ENCODE peak calls at places on chromosomes 5 and 9, in four cellular contexts. One of them, this sample, is unnamed.

GRCh38 chr5:115096034-115096769 is 73.5 kb downstream of the TRIM36 start:
- DNase-seq in osteocyte: no peak
- DNase-seq in left ventricle myocardium inferior: no peak
- DNase-seq in HFF-Myc: no peak
- DNase-seq in this sample: no peak

GRCh38 chr5:176176231-176176630 is 62.0 kb upstream of the SIMC1 start:
- DNase-seq in osteocyte: no peak
- DNase-seq in left ventricle myocardium inferior: no peak
- DNase-seq in HFF-Myc: no peak
- DNase-seq in this sample: no peak

GRCh38 chr9:79489241-79490000 is 82.3 kb upstream of the TLE4 start:
- DNase-seq in osteocyte: no peak
- DNase-seq in left ventricle myocardium inferior: no peak
- DNase-seq in HFF-Myc: no peak
- DNase-seq in this sample: peak; percentile 36

GRCh38 chr9:111016046-111017026 is 21.9 kb downstream of the LPAR1 start:
- DNase-seq in osteocyte: no peak
- DNase-seq in left ventricle myocardium inferior: no peak
- DNase-seq in HFF-Myc: no peak
- DNase-seq in this sample: peak; percentile 49

GRCh38 chr5:126884269-126884819 is 107.4 kb downstream of the LMNB1 start:
- DNase-seq in osteocyte: no peak
- DNase-seq in left ventricle myocardium inferior: no peak
- DNase-seq in HFF-Myc: peak; percentile 50
- DNase-seq in this sample: peak; percentile 78

GRCh38 chr5:161086456-161086855 is 234.4 kb upstream of the ATP10B start:
- DNase-seq in osteocyte: no peak
- DNase-seq in left ventricle myocardium inferior: no peak
- DNase-seq in HFF-Myc: no peak
- DNase-seq in this sample: peak; percentile 74

GRCh38 chr5:81922790-81923398 is 48.9 kb upstream of the ATG10 start:
- DNase-seq in osteocyte: no peak
- DNase-seq in left ventricle myocardium inferior: no peak
- DNase-seq in HFF-Myc: no peak
- DNase-seq in this sample: no peak

GRCh38 chr5:4640793-4641192 is 499.3 kb upstream of the ADAMTS16 start:
- DNase-seq in osteocyte: no peak
- DNase-seq in left ventricle myocardium inferior: no peak
- DNase-seq in HFF-Myc: no peak
- DNase-seq in this sample: peak; percentile 9

GRCh38 chr5:170541146-170541769 is 37.4 kb downstream of the KCNIP1 start:
- DNase-seq in osteocyte: no peak
- DNase-seq in left ventricle myocardium inferior: no peak
- DNase-seq in HFF-Myc: no peak
- DNase-seq in this sample: no peak

GRCh38 chr9:127202461-127203139 is 62.0 kb upstream of the GARNL3 start:
- DNase-seq in osteocyte: no peak
- DNase-seq in left ventricle myocardium inferior: peak; percentile 12
- DNase-seq in HFF-Myc: no peak
- DNase-seq in this sample: peak; percentile 59

GRCh38 chr5:15600035-15600434 is 100.1 kb downstream of the FBXL7 start:
- DNase-seq in osteocyte: no peak
- DNase-seq in left ventricle myocardium inferior: no peak
- DNase-seq in HFF-Myc: no peak
- DNase-seq in this sample: no peak

GRCh38 chr5:52840286-52841050 is 52.8 kb downstream of the ITGA1 start:
- DNase-seq in osteocyte: peak; percentile 89
- DNase-seq in left ventricle myocardium inferior: no peak
- DNase-seq in HFF-Myc: no peak
- DNase-seq in this sample: peak; percentile 73

GRCh38 chr9:133569891-133570651 is 35.6 kb downstream of the ADAMTSL2 start:
- DNase-seq in osteocyte: no peak
- DNase-seq in left ventricle myocardium inferior: no peak
- DNase-seq in HFF-Myc: no peak
- DNase-seq in this sample: no peak

GRCh38 chr9:34380034-34380510 is 3.4 kb upstream of the MYORG start:
- DNase-seq in osteocyte: peak; percentile 76
- DNase-seq in left ventricle myocardium inferior: no peak
- DNase-seq in HFF-Myc: no peak
- DNase-seq in this sample: no peak

GRCh38 chr9:75455444-75455921 is 367.2 kb downstream of the OSTF1 start:
- DNase-seq in osteocyte: no peak
- DNase-seq in left ventricle myocardium inferior: no peak
- DNase-seq in HFF-Myc: no peak
- DNase-seq in this sample: peak; percentile 17

GRCh38 chr5:64384761-64385160 is 121.1 kb upstream of the RGS7BP start:
- DNase-seq in osteocyte: no peak
- DNase-seq in left ventricle myocardium inferior: no peak
- DNase-seq in HFF-Myc: no peak
- DNase-seq in this sample: no peak

GRCh38 chr5:134878403-134878802 is 4.2 kb downstream of the TXNDC15 start:
- DNase-seq in osteocyte: peak; percentile 46
- DNase-seq in left ventricle myocardium inferior: no peak
- DNase-seq in HFF-Myc: no peak
- DNase-seq in this sample: no peak

GRCh38 chr9:70255521-70255920 is 3.3 kb upstream of the SMC5 start:
- DNase-seq in osteocyte: no peak
- DNase-seq in left ventricle myocardium inferior: no peak
- DNase-seq in HFF-Myc: no peak
- DNase-seq in this sample: no peak

GRCh38 chr9:5552301-5552700 is 42.0 kb downstream of the PDCD1LG2 start:
- DNase-seq in osteocyte: no peak
- DNase-seq in left ventricle myocardium inferior: no peak
- DNase-seq in HFF-Myc: no peak
- DNase-seq in this sample: no peak

GRCh38 chr5:149210229-149210628 is 61.4 kb upstream of the AFAP1L1 start:
- DNase-seq in osteocyte: no peak
- DNase-seq in left ventricle myocardium inferior: no peak
- DNase-seq in HFF-Myc: no peak
- DNase-seq in this sample: no peak
- TF ChIP-seq CTCF in osteocyte: no peak
- TF ChIP-seq CTCF in left ventricle myocardium inferior: no peak
- TF ChIP-seq CTCF in HFF-Myc: no peak
- TF ChIP-seq CTCF in this sample: no peak

DNA sequence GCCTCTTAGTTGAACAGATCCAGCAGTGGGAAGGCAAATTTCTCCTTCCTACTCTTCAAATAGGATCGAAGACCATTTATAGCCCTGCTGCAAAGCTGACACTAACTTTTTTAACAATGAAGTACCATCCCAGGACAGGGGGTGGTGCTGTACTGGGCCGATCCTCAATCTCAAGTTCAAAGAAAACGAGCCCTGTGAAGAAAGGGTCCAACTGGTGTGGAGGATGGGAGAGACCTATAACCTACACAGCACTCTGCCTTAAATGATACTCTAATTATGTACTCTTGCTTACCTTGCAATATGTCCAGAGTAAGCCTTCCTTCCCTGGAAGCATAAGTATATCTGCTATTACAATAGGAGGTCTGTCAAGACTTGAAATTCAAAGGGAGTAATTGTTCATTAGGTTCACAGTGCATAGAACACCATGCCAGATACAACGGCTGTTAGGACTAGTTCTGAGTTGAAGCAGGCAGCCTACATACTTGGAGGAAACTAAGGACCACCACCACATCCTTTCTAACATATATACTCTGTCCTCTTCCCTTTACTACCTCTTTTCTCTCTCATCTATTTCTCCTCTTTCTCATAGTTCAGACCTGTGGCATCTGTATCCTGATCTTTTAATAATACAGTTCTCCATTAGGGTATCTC is 6.2 kb downstream of the ETF1 start:
- DNase-seq in osteocyte: no peak
- DNase-seq in left ventricle myocardium inferior: no peak
- DNase-seq in HFF-Myc: no peak
- DNase-seq in this sample: no peak
- TF ChIP-seq CTCF in osteocyte: peak; percentile 37
- TF ChIP-seq CTCF in left ventricle myocardium inferior: peak; percentile 31
- TF ChIP-seq CTCF in HFF-Myc: peak; percentile 28
- TF ChIP-seq CTCF in this sample: peak; percentile 42

GRCh38 chr9:27391495-27391894 is 94.5 kb upstream of the EQTN start:
- DNase-seq in osteocyte: no peak
- DNase-seq in left ventricle myocardium inferior: no peak
- DNase-seq in HFF-Myc: no peak
- DNase-seq in this sample: no peak

GRCh38 chr9:27385606-27386005 is 88.7 kb upstream of the EQTN start:
- DNase-seq in osteocyte: no peak
- DNase-seq in left ventricle myocardium inferior: no peak
- DNase-seq in HFF-Myc: no peak
- DNase-seq in this sample: no peak

GRCh38 chr9:27386759-27387158 is 89.8 kb upstream of the EQTN start:
- DNase-seq in osteocyte: no peak
- DNase-seq in left ventricle myocardium inferior: no peak
- DNase-seq in HFF-Myc: no peak
- DNase-seq in this sample: no peak

GRCh38 chr9:27384262-27385014 is 87.5 kb upstream of the EQTN start:
- DNase-seq in osteocyte: no peak
- DNase-seq in left ventricle myocardium inferior: no peak
- DNase-seq in HFF-Myc: no peak
- DNase-seq in this sample: no peak

GRCh38 chr9:27387722-27388121 is 90.8 kb upstream of the EQTN start:
- DNase-seq in osteocyte: no peak
- DNase-seq in left ventricle myocardium inferior: no peak
- DNase-seq in HFF-Myc: no peak
- DNase-seq in this sample: no peak
- TF ChIP-seq CTCF in osteocyte: no peak
- TF ChIP-seq CTCF in left ventricle myocardium inferior: no peak
- TF ChIP-seq CTCF in HFF-Myc: no peak
- TF ChIP-seq CTCF in this sample: no peak

GRCh38 chr5:129696636-129697035 is 51.3 kb upstream of the MINAR2 start:
- DNase-seq in osteocyte: no peak
- DNase-seq in left ventricle myocardium inferior: no peak
- DNase-seq in HFF-Myc: no peak
- DNase-seq in this sample: no peak

DNA sequence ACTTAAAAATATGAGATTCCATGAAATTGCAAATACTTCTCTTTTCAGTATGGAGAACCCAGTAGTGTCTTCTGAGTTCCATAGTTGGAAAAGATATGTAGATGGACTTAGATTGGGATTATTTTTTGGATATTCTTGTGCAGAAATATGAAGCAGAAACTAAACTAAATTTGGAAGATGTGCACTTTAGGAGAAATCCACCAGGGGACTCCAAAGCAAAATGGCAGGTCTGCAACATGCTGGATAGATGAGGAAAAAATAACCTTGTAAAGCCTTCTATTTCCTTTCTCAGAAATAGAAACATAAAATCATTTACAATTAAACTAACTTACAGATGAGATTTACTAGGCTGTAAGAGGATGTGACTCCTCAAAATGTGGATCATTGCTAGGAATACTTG is 49.2 kb upstream of the MINAR2 start:
- DNase-seq in osteocyte: no peak
- DNase-seq in left ventricle myocardium inferior: no peak
- DNase-seq in HFF-Myc: no peak
- DNase-seq in this sample: no peak
- TF ChIP-seq CTCF in osteocyte: peak; percentile 15
- TF ChIP-seq CTCF in left ventricle myocardium inferior: no peak
- TF ChIP-seq CTCF in HFF-Myc: peak; percentile 25
- TF ChIP-seq CTCF in this sample: no peak

DNA sequence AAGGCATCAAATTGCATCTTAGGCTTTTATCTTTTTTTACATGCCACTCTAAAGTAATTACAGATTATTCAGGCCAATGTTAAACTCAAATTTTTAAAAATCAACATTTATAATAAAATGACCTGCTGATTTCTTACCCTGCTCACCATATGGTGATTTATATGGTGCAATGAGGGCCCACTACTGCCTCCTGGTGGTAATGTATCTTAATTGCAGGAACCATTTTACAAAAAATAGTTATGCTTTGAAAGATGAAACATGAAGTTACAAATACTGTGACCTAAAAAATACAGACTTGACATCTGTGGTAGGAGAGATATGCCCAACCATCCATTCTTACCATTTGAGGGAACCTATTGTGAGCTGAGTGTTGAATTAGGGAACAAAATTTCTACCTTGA is 292.6 kb upstream of the TAS2R1 start:
- DNase-seq in osteocyte: no peak
- DNase-seq in left ventricle myocardium inferior: no peak
- DNase-seq in HFF-Myc: no peak
- DNase-seq in this sample: no peak
- TF ChIP-seq CTCF in osteocyte: peak; percentile 30
- TF ChIP-seq CTCF in left ventricle myocardium inferior: no peak
- TF ChIP-seq CTCF in HFF-Myc: peak; percentile 28
- TF ChIP-seq CTCF in this sample: peak; percentile 26

GRCh38 chr9:123157216-123157615 is 111.2 kb downstream of the STRBP start:
- DNase-seq in osteocyte: no peak
- DNase-seq in left ventricle myocardium inferior: no peak
- DNase-seq in HFF-Myc: no peak
- DNase-seq in this sample: no peak

GRCh38 chr9:123167474-123167873 is 100.9 kb downstream of the STRBP start:
- DNase-seq in osteocyte: no peak
- DNase-seq in left ventricle myocardium inferior: no peak
- DNase-seq in HFF-Myc: no peak
- DNase-seq in this sample: no peak

GRCh38 chr9:123165813-123166212 is 102.6 kb downstream of the STRBP start:
- DNase-seq in osteocyte: no peak
- DNase-seq in left ventricle myocardium inferior: no peak
- DNase-seq in HFF-Myc: no peak
- DNase-seq in this sample: no peak

GRCh38 chr9:123164285-123164684 is 104.1 kb downstream of the STRBP start:
- DNase-seq in osteocyte: no peak
- DNase-seq in left ventricle myocardium inferior: no peak
- DNase-seq in HFF-Myc: no peak
- DNase-seq in this sample: no peak

GRCh38 chr9:123162359-123163345 is 105.7 kb downstream of the STRBP start:
- DNase-seq in osteocyte: no peak
- DNase-seq in left ventricle myocardium inferior: no peak
- DNase-seq in HFF-Myc: no peak
- DNase-seq in this sample: no peak
- TF ChIP-seq CTCF in osteocyte: no peak
- TF ChIP-seq CTCF in left ventricle myocardium inferior: no peak
- TF ChIP-seq CTCF in HFF-Myc: no peak
- TF ChIP-seq CTCF in this sample: no peak

GRCh38 chr9:98121096-98121495 is 2.1 kb upstream of the TRIM14 start:
- DNase-seq in osteocyte: no peak
- DNase-seq in left ventricle myocardium inferior: no peak
- DNase-seq in HFF-Myc: no peak
- DNase-seq in this sample: peak; percentile 8
- TF ChIP-seq CTCF in osteocyte: no peak
- TF ChIP-seq CTCF in left ventricle myocardium inferior: peak; percentile 24
- TF ChIP-seq CTCF in HFF-Myc: no peak
- TF ChIP-seq CTCF in this sample: no peak

DNA sequence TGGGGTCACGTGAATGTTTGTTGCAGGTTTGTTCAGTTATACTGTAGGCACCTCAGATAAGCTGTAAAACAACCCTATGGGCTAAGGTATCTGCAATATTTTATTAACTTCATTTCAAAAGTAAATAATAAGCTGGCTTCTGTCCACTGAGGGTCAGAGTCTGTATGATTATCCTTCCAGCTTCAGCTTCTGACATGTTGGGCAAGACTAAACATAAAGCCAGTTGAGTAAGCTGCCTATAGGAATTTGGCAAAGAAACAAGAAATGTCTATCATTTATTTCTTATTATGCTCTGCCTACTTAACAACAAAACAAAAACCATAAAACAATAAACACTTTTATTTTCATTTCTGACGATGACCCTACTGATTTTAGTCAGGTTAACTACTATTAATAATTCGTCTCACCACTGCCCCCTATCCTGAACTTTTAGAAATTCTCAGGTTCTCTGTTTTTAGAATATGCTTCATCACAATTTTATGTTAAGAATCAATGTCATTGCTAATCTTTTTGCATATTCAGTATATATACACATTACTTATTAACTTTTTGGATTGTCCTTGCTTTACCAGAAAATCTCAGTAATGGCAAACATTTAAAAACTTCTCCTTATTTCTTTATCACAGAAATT is 413.5 kb upstream of the ADAMTSL1 start:
- DNase-seq in osteocyte: no peak
- DNase-seq in left ventricle myocardium inferior: no peak
- DNase-seq in HFF-Myc: no peak
- DNase-seq in this sample: no peak
- TF ChIP-seq CTCF in osteocyte: peak; percentile 40
- TF ChIP-seq CTCF in left ventricle myocardium inferior: no peak
- TF ChIP-seq CTCF in HFF-Myc: peak; percentile 10
- TF ChIP-seq CTCF in this sample: no peak